ENCODE peak calls at places on chromosomes 13 and 19, in five cellular contexts. S is PC-3; B is AML-193; F is HTR-8/SVneo; R is activated CD4-positive, alpha-beta T cell treated with anti-CD3 and anti-CD28 coated beads for 24 hours. U is an unnamed sample.

GRCh38 chr13:23598371-23598770 is 28.2 kb downstream of the TNFRSF19 start:
- DNase-seq in F (no peak), S (peak), B (no peak), R (no peak), U (no peak)

GRCh38 chr13:51194942-51195341 is 27.3 kb upstream of the FAM124A start:
- DNase-seq in B (no peak), F (no peak), R (no peak), S (no peak), U (no peak)

GRCh38 chr19:6577410-6578125 is 13.4 kb downstream of the CD70 start:
- DNase-seq in F (peak), S (no peak), R (no peak), B (no peak), U (no peak)

GRCh38 chr19:18010149-18010548 is 2.2 kb downstream of the ARRDC2 start:
- DNase-seq in F (no peak), B (no peak), R (no peak), S (no peak), U (no peak)

GRCh38 chr13:27022571-27023311 is 148.9 kb downstream of the USP12 start:
- DNase-seq in F (no peak), R (no peak), S (peak), B (no peak), U (no peak)

GRCh38 chr19:49130325-49130724 is 11.0 kb downstream of the PPFIA3 start:
- DNase-seq in S (no peak), R (no peak), B (no peak), F (no peak), U (no peak)

GRCh38 chr19:13430790-13431582 is 75.3 kb downstream of the CACNA1A start:
- DNase-seq in B (peak), S (peak), R (peak), F (peak), U (peak)

GRCh38 chr13:51801631-51802099 is 2.3 kb downstream of the DHRS12 start:
- DNase-seq in S (peak), F (no peak), B (no peak), R (no peak), U (no peak)

GRCh38 chr19:13692096-13692495 is 72.2 kb upstream of the MRI1 start:
- DNase-seq in B (no peak), F (peak), S (peak), R (no peak), U (peak)

GRCh38 chr13:43994999-43995859 is 115.5 kb downstream of the LACC1 start:
- DNase-seq in F (no peak), S (no peak), R (no peak), B (no peak), U (no peak)

GRCh38 chr13:113882266-113882627 is 18.4 kb upstream of the GAS6 start:
- DNase-seq in R (no peak), S (no peak), F (no peak), B (no peak), U (no peak)

U was measured in RKO.